ENCODE peak calls at places on chromosome 7, in six cellular contexts. A is HepG2, B is SK-N-SH, P is K562, I is H1, X is GM12878. O is an unnamed sample.

GRCh38 chr7:107187774-107188173 is 19.0 kb downstream of the HBP1 start:
- DNase-seq in A (no peak), B (no peak), P (no peak), I (no peak), X (no peak), O (no peak)

GRCh38 chr7:45874408-45875131 is 1.7 kb upstream of the CCDC201 start:
- DNase-seq in A (peak; percentile 58), B (no peak), P (no peak), I (no peak), X (no peak), O (no peak)

GRCh38 chr7:129238546-129238945 is 13.7 kb downstream of the AHCYL2 start:
- DNase-seq in A (no peak), B (no peak), P (no peak), I (no peak), X (no peak), O (no peak)

GRCh38 chr7:108630002-108630401 is 60.3 kb downstream of the DNAJB9 start:
- DNase-seq in A (no peak), B (peak; percentile 14), P (no peak), I (no peak), X (no peak), O (no peak)

GRCh38 chr7:35630573-35630972 is 64.4 kb downstream of the HERPUD2 start:
- DNase-seq in A (no peak), B (no peak), P (no peak), I (no peak), X (no peak), O (no peak)

GRCh38 chr7:91357929-91358328 is 93.7 kb downstream of the FZD1 start:
- DNase-seq in A (no peak), B (no peak), P (no peak), I (no peak), X (no peak), O (no peak)

GRCh38 chr7:153109561-153109960 is 350.0 kb downstream of the ACTR3B start:
- DNase-seq in A (no peak), B (no peak), P (no peak), I (no peak), X (no peak), O (no peak)

GRCh38 chr7:74365320-74366022 is 76.3 kb downstream of the CLIP2 start:
- DNase-seq in A (peak; percentile 90), B (peak; percentile 100), P (peak; percentile 100), I (peak; percentile 87), X (no peak), O (no peak)

GRCh38 chr7:26584964-26585650 is 279.3 kb downstream of the SKAP2 start:
- DNase-seq in A (no peak), B (no peak), P (no peak), I (no peak), X (no peak), O (no peak)

GRCh38 chr7:147492621-147493020 is 1097.9 kb upstream of the C7orf33 start:
- DNase-seq in A (no peak), B (no peak), P (no peak), I (no peak), X (no peak), O (no peak)

GRCh38 chr7:92904292-92905131 is 68.1 kb upstream of the CDK6 start:
- DNase-seq in A (peak; percentile 16), B (peak; percentile 27), P (peak; percentile 82), I (no peak), X (peak; percentile 84), O (no peak)

GRCh38 chr7:107392811-107393210 is 77.0 kb upstream of the GPR22 start:
- DNase-seq in A (no peak), B (no peak), P (no peak), I (no peak), X (no peak), O (no peak)

GRCh38 chr7:55365103-55365679 is at the start of gene LANCL2:
- DNase-seq in A (no peak), B (peak; percentile 83), P (peak; percentile 56), I (no peak), X (no peak), O (no peak)

GRCh38 chr7:148572067-148572522 is 18.5 kb upstream of the C7orf33 start:
- DNase-seq in A (no peak), B (no peak), P (peak; percentile 68), I (no peak), X (no peak), O (no peak)

GRCh38 chr7:148571381-148571780 is 19.2 kb upstream of the C7orf33 start:
- DNase-seq in A (no peak), B (no peak), P (no peak), I (no peak), X (no peak), O (no peak)

GRCh38 chr7:148581685-148582084 is 8.9 kb upstream of the C7orf33 start:
- DNase-seq in A (no peak), B (no peak), P (no peak), I (no peak), X (no peak), O (no peak)

DNA sequence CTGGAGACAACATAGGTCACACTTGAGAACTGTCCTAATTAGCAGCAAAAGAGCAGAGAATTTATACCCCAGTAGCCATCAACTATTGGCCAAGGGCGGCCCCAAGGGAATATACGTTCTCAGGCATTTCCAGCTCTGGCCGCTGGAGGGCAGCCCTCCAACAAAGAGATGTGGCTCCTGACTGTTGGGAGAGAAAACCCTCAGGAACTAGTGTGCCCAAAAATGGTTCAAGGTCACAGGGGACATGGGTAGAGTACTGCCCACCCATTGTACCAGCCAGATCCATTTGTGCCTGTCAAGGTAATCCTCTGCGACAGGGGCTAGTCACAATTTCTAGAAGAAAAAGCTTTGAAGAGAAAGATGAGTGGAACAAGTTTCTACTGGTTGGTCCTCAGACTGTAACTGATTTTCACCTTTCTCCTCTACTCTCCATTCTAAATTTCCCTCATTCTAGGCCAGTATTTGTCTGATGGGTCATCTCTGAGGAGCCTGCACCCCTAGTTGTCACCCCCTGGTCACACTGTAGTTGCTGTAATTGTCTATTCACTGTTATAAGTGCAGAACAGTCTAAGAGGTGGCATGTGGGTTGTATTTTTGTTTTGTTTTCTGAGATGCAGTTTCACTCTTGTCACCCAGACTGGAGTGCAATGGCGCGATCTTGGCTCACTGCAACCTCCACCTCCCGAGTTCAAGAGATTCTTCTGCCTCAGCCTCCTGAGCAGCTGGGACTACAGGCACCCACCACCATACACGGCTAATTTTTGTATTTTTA is 14.7 kb upstream of the C7orf33 start:
- DNase-seq in A (peak; percentile 39), B (peak; percentile 75), P (peak; percentile 78), I (peak; percentile 89), X (no peak), O (no peak)
- TF ChIP-seq GABPA in A (no peak), B (no peak), P (no peak), I (no peak), X (no peak), O (no peak)

GRCh38 chr7:16422917-16423316 is 1.6 kb upstream of the CRPPA start:
- DNase-seq in A (no peak), B (no peak), P (peak; percentile 52), I (no peak), X (no peak), O (no peak)

GRCh38 chr7:16420329-16420648 is 1.0 kb downstream of the CRPPA start:
- DNase-seq in A (no peak), B (no peak), P (no peak), I (no peak), X (no peak), O (no peak)

GRCh38 chr7:16420649-16421332 is 547 bp downstream of the CRPPA start:
- DNase-seq in A (peak; percentile 77), B (peak; percentile 88), P (peak; percentile 91), I (peak; percentile 80), X (peak; percentile 45), O (peak; percentile 81)

GRCh38 chr7:16422100-16422430 is 727 bp upstream of the CRPPA start:
- DNase-seq in A (no peak), B (no peak), P (no peak), I (no peak), X (no peak), O (no peak)

GRCh38 chr7:16421333-16422099 is at the start of gene CRPPA:
- DNase-seq in A (peak; percentile 34), B (peak; percentile 79), P (peak; percentile 58), I (peak; percentile 71), X (no peak), O (peak; percentile 12)
- TF ChIP-seq GABPA in A (no peak), B (no peak), P (no peak), I (no peak), X (no peak), O (no peak)

GRCh38 chr7:115933463-115933862 is 97.1 kb downstream of the TFEC start:
- DNase-seq in A (no peak), B (no peak), P (no peak), I (no peak), X (no peak), O (no peak)
- TF ChIP-seq GABPA in A (no peak), B (no peak), P (no peak), I (no peak), X (no peak), O (no peak)

DNA sequence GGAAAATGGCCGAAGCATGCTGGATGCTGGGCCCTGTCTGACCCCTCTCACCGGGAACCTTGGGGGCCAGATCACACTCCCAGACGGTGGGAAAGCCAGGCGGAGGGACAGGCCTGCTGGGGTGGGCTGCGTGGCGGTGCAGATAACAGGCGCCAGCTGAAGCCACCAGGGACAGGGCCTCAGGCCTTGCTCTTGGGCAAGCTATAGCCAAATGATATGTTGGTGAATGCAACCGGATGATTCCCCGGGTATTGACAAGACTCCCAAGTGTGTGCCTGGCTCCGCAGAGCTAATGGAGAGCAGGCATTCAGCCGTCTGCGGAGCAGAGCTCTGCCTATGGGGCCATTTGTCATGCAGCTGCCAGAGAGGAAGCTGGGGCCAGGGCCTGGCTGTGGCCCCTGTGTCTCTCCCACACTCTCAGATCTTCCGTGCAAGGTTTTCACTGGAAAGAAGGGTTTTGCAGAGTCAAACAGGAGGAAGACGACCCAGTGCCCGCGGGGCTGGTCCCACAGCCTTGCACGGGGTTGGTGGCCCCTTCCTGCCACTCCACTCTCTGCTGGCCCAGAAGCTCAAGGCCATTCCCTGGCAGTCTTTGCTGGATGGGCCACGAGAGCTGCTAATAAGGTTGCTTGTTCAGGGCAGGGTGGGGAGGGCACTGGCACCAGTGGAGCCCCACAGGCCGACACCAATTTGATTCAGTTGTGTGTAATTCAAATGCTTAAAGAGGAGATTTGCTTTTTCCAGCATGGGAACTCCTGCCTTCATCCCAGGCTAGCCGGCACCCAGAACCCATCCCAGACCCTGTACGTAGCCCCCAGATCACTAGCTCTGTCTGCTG is 91.9 kb downstream of the PRKAG2 start:
- DNase-seq in A (no peak), B (no peak), P (no peak), I (no peak), X (no peak), O (no peak)
- TF ChIP-seq GABPA in A (no peak), B (no peak), P (no peak), I (no peak), X (no peak), O (no peak)

GRCh38 chr7:134461921-134462320 is 3.0 kb upstream of the AKR1B1 start:
- DNase-seq in A (no peak), B (no peak), P (no peak), I (no peak), X (no peak), O (no peak)
- TF ChIP-seq GABPA in A (no peak), B (no peak), P (no peak), I (no peak), X (no peak), O (no peak)